ENCODE peak calls at places on chromosomes 4 and X, in four cellular contexts. One of them, this sample, is unnamed.

GRCh38 chr4:125891597-125892258 is 577.0 kb downstream of the FAT4 start:
- DNase-seq in MM.1S: no peak
- DNase-seq in fibroblast of villous mesenchyme: peak
- DNase-seq in lung: no peak
- DNase-seq in this sample: no peak

GRCh38 chr4:4394644-4395043 is 7.7 kb downstream of the NSG1 start:
- DNase-seq in fibroblast of villous mesenchyme: peak
- DNase-seq in lung: no peak
- DNase-seq in MM.1S: no peak
- DNase-seq in this sample: no peak

GRCh38 chrX:50747471-50747900 is 66.5 kb downstream of the SHROOM4 start:
- DNase-seq in fibroblast of villous mesenchyme: peak
- DNase-seq in MM.1S: no peak
- DNase-seq in lung: no peak
- DNase-seq in this sample: peak

GRCh38 chr4:83075696-83076095 is 38.8 kb downstream of the PLAC8 start:
- DNase-seq in lung: no peak
- DNase-seq in MM.1S: no peak
- DNase-seq in fibroblast of villous mesenchyme: peak
- DNase-seq in this sample: no peak

GRCh38 chr4:109499513-109499912 is 60.5 kb upstream of the MCUB start:
- DNase-seq in MM.1S: no peak
- DNase-seq in fibroblast of villous mesenchyme: no peak
- DNase-seq in lung: no peak
- DNase-seq in this sample: no peak

GRCh38 chr4:71380721-71381120 is 41.9 kb downstream of the SLC4A4 start:
- DNase-seq in MM.1S: no peak
- DNase-seq in fibroblast of villous mesenchyme: peak
- DNase-seq in lung: no peak
- DNase-seq in this sample: no peak

GRCh38 chr4:98514930-98515809 is 143.2 kb downstream of the TSPAN5 start:
- DNase-seq in lung: no peak
- DNase-seq in MM.1S: no peak
- DNase-seq in fibroblast of villous mesenchyme: peak
- DNase-seq in this sample: no peak

GRCh38 chr4:167100120-167100519 is 134.2 kb downstream of the SPOCK3 start:
- DNase-seq in fibroblast of villous mesenchyme: peak
- DNase-seq in lung: no peak
- DNase-seq in MM.1S: peak
- DNase-seq in this sample: no peak

GRCh38 chr4:31984872-31985271 is 1264.7 kb downstream of the PCDH7 start:
- DNase-seq in lung: no peak
- DNase-seq in fibroblast of villous mesenchyme: no peak
- DNase-seq in MM.1S: no peak
- DNase-seq in this sample: no peak

GRCh38 chrX:9829308-9830267 is 43.4 kb downstream of the SHROOM2 start:
- DNase-seq in MM.1S: peak
- DNase-seq in lung: no peak
- DNase-seq in fibroblast of villous mesenchyme: peak
- DNase-seq in this sample: peak

GRCh38 chr4:117771647-117772337 is 262.5 kb upstream of the NDST3 start:
- DNase-seq in MM.1S: no peak
- DNase-seq in fibroblast of villous mesenchyme: no peak
- DNase-seq in lung: no peak
- DNase-seq in this sample: no peak

GRCh38 chr4:88646528-88647280 is 50.9 kb downstream of the NAP1L5 start:
- DNase-seq in lung: no peak
- DNase-seq in fibroblast of villous mesenchyme: no peak
- DNase-seq in MM.1S: no peak
- DNase-seq in this sample: no peak

GRCh38 chr4:83237591-83237990 is 47.0 kb downstream of the COQ2 start:
- DNase-seq in lung: no peak
- DNase-seq in fibroblast of villous mesenchyme: no peak
- DNase-seq in MM.1S: no peak
- DNase-seq in this sample: no peak

GRCh38 chr4:40238700-40239548 is 42.1 kb downstream of the RHOH start:
- DNase-seq in MM.1S: no peak
- DNase-seq in lung: no peak
- DNase-seq in fibroblast of villous mesenchyme: no peak
- DNase-seq in this sample: no peak

GRCh38 chr4:55169352-55169959 is 44.1 kb upstream of the KDR start:
- DNase-seq in fibroblast of villous mesenchyme: peak
- DNase-seq in lung: no peak
- DNase-seq in MM.1S: no peak
- DNase-seq in this sample: no peak

GRCh38 chr4:4408132-4408523 is 21.2 kb downstream of the NSG1 start:
- DNase-seq in MM.1S: no peak
- DNase-seq in fibroblast of villous mesenchyme: no peak
- DNase-seq in lung: no peak
- DNase-seq in this sample: no peak

GRCh38 chr4:135244605-135245146 is 1043.1 kb upstream of the PABPC4L start:
- DNase-seq in lung: no peak
- DNase-seq in MM.1S: no peak
- DNase-seq in fibroblast of villous mesenchyme: peak
- DNase-seq in this sample: no peak

GRCh38 chr4:53532521-53532920 is 58.8 kb downstream of the LNX1 start:
- DNase-seq in lung: no peak
- DNase-seq in MM.1S: no peak
- DNase-seq in fibroblast of villous mesenchyme: peak
- DNase-seq in this sample: no peak

GRCh38 chrX:106933538-106933961 is 13.3 kb downstream of the CLDN2 start:
- DNase-seq in fibroblast of villous mesenchyme: peak
- DNase-seq in lung: peak
- DNase-seq in MM.1S: no peak
- DNase-seq in this sample: no peak

GRCh38 chr4:106763044-106763443 is 273.1 kb downstream of the DKK2 start:
- DNase-seq in lung: no peak
- DNase-seq in fibroblast of villous mesenchyme: no peak
- DNase-seq in MM.1S: no peak
- DNase-seq in this sample: no peak

GRCh38 chrX:10486373-10486772 is 134.0 kb downstream of the MID1 start:
- DNase-seq in lung: no peak
- DNase-seq in MM.1S: no peak
- DNase-seq in fibroblast of villous mesenchyme: peak
- DNase-seq in this sample: no peak

GRCh38 chr4:124111922-124112321 is 600.6 kb downstream of the ANKRD50 start:
- DNase-seq in lung: no peak
- DNase-seq in MM.1S: peak
- DNase-seq in fibroblast of villous mesenchyme: peak
- DNase-seq in this sample: peak

GRCh38 chr4:173490817-173491518 is 39.1 kb downstream of the HAND2 start:
- DNase-seq in fibroblast of villous mesenchyme: peak
- DNase-seq in MM.1S: no peak
- DNase-seq in lung: no peak
- DNase-seq in this sample: no peak

GRCh38 chr4:181991374-181991773 is 251.8 kb upstream of the TENM3 start:
- DNase-seq in fibroblast of villous mesenchyme: no peak
- DNase-seq in lung: no peak
- DNase-seq in MM.1S: no peak
- DNase-seq in this sample: no peak

GRCh38 chr4:99816611-99817309 is at the start of gene DAPP1:
- DNase-seq in fibroblast of villous mesenchyme: no peak
- DNase-seq in MM.1S: peak
- DNase-seq in lung: peak
- DNase-seq in this sample: peak

GRCh38 chrX:34848281-34848680 is 94.3 kb upstream of the FAM47B start:
- DNase-seq in MM.1S: no peak
- DNase-seq in fibroblast of villous mesenchyme: peak
- DNase-seq in lung: no peak
- DNase-seq in this sample: no peak

GRCh38 chr4:7299051-7299907 is 106.9 kb downstream of the SORCS2 start:
- DNase-seq in fibroblast of villous mesenchyme: no peak
- DNase-seq in lung: no peak
- DNase-seq in MM.1S: no peak
- DNase-seq in this sample: no peak

GRCh38 chr4:144646523-144647094 is 653 bp downstream of the HHIP start:
- DNase-seq in fibroblast of villous mesenchyme: no peak
- DNase-seq in lung: no peak
- DNase-seq in MM.1S: no peak
- DNase-seq in this sample: peak

GRCh38 chr4:64584981-64585557 is 175.8 kb upstream of the TECRL start:
- DNase-seq in fibroblast of villous mesenchyme: peak
- DNase-seq in lung: no peak
- DNase-seq in MM.1S: peak
- DNase-seq in this sample: peak

GRCh38 chr4:56468097-56468422 is 643 bp downstream of the SRP72 start:
- DNase-seq in MM.1S: peak
- DNase-seq in fibroblast of villous mesenchyme: peak
- DNase-seq in lung: no peak
- DNase-seq in this sample: peak

GRCh38 chrX:39877919-39878318 is 219.8 kb downstream of the BCOR start:
- DNase-seq in MM.1S: no peak
- DNase-seq in fibroblast of villous mesenchyme: no peak
- DNase-seq in lung: no peak
- DNase-seq in this sample: no peak

GRCh38 chr4:106587558-106587957 is 219.0 kb upstream of the GIMD1 start:
- DNase-seq in fibroblast of villous mesenchyme: peak
- DNase-seq in lung: no peak
- DNase-seq in MM.1S: no peak
- DNase-seq in this sample: no peak

GRCh38 chr4:23770011-23770410 is 119.8 kb downstream of the PPARGC1A start:
- DNase-seq in lung: no peak
- DNase-seq in MM.1S: no peak
- DNase-seq in fibroblast of villous mesenchyme: peak
- DNase-seq in this sample: no peak

GRCh38 chrX:39819921-39820849 is 277.6 kb downstream of the BCOR start:
- DNase-seq in fibroblast of villous mesenchyme: peak
- DNase-seq in MM.1S: no peak
- DNase-seq in lung: no peak
- DNase-seq in this sample: no peak

GRCh38 chr4:147769386-147769785 is 37.5 kb downstream of the ARHGAP10 start:
- DNase-seq in fibroblast of villous mesenchyme: no peak
- DNase-seq in lung: no peak
- DNase-seq in MM.1S: no peak
- DNase-seq in this sample: no peak

GRCh38 chr4:121551881-121552280 is 144.9 kb downstream of the ANXA5 start:
- DNase-seq in fibroblast of villous mesenchyme: no peak
- DNase-seq in lung: no peak
- DNase-seq in MM.1S: no peak
- DNase-seq in this sample: no peak

DNA sequence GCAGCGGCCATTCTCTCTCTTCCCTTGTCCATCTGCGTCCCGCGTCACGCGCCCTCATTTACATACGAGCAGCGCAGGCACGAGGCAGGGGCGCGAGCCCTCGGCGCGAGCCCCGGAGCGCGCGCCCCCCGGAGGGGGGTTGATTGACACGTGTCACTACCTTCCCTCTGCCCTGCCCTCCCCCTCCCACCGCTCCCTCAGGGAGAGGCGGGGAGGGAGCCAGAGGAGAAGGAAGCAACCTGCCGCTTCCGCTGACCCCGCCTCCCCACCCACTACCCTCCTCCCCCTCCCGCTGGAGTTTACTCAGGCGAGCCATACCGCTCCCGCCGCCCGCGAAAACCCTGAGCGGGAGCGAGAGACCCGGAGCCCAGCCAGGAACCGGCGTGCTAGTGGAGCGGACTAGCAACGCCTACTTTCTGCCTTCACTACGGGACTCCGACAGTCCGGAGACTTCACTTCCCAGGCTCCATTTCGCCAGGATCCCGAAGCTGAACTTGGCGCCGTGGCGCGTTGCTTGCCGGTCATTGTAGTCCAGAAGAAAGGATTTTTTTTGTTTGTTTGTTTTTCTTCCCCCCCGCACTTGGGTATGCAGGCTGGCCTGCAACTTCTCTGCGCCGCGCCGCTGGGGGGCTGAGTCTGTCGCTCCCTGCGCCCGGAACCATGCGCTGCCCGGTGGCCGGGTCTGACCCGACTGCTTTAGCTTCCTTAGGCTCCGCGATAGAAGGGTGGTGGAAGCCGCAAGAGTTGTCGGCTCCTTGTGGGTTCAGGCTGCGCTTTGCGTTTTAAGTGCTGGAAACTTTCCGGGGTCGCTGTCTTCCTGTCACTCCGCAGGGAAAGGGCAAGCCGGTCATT is at the start of gene LCORL:
- DNase-seq in lung: peak
- DNase-seq in MM.1S: peak
- DNase-seq in fibroblast of villous mesenchyme: peak
- DNase-seq in this sample: peak
- TF ChIP-seq CTCF in lung: no peak
- TF ChIP-seq CTCF in MM.1S: peak
- TF ChIP-seq CTCF in fibroblast of villous mesenchyme: no peak
- TF ChIP-seq CTCF in this sample: no peak

GRCh38 chrX:54447461-54447860 is 7.3 kb downstream of the TSR2 start:
- DNase-seq in fibroblast of villous mesenchyme: no peak
- DNase-seq in MM.1S: no peak
- DNase-seq in lung: no peak
- DNase-seq in this sample: no peak
- TF ChIP-seq CTCF in fibroblast of villous mesenchyme: no peak
- TF ChIP-seq CTCF in MM.1S: no peak
- TF ChIP-seq CTCF in lung: no peak
- TF ChIP-seq CTCF in this sample: no peak

GRCh38 chr4:38449506-38450174 is 214.4 kb upstream of the KLF3 start:
- DNase-seq in lung: no peak
- DNase-seq in MM.1S: no peak
- DNase-seq in fibroblast of villous mesenchyme: no peak
- DNase-seq in this sample: no peak
- TF ChIP-seq CTCF in lung: no peak
- TF ChIP-seq CTCF in MM.1S: no peak
- TF ChIP-seq CTCF in fibroblast of villous mesenchyme: no peak
- TF ChIP-seq CTCF in this sample: no peak

GRCh38 chr4:101597204-101597603 is 193.3 kb upstream of the BANK1 start:
- DNase-seq in MM.1S: peak
- DNase-seq in lung: no peak
- DNase-seq in fibroblast of villous mesenchyme: no peak
- DNase-seq in this sample: peak
- TF ChIP-seq CTCF in MM.1S: peak
- TF ChIP-seq CTCF in lung: no peak
- TF ChIP-seq CTCF in fibroblast of villous mesenchyme: peak
- TF ChIP-seq CTCF in this sample: peak

DNA sequence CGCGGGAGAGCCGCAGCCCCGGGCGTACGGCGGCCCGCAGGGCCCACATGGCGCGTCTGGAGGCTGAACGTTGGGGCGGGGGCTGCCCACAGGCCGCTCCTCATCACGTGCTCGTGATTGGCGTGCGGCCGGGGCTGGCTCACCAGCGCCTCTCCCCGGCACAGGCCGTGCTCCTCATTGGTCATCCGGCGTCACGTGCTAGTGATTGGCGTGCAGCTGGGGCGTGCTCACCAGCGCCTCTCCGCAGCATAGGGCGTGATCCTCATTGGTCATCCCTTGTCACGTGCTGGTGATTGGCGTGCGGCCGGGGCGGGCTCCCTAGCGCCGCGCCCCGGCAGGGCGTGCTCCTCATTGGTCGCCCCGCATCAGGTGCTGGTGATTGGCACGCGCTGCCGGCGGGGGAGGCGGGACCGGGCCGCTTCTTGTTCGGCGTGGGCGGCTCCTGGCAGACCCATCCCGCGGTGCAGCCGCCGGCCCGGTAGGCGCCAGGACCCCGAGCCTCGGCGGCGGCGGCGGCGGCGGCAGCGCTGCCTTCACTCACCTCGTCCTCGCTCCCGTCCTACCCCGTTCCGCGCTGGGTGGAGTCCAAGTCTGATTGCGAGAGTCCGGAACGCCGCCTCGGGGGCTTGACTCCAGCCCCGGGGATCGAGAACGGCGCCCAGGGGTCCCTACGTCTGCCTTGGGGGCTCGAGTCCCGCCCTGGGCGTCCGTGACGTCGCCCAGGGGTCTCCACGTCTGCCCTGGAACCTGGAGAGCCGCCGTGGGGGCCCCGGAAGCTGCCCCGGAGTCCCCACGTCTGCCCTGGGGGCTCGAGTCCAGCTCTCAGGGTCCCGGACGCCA is at the start of gene GTPBP6:
- DNase-seq in fibroblast of villous mesenchyme: peak
- DNase-seq in MM.1S: peak
- DNase-seq in lung: peak
- DNase-seq in this sample: peak
- TF ChIP-seq CTCF in fibroblast of villous mesenchyme: no peak
- TF ChIP-seq CTCF in MM.1S: no peak
- TF ChIP-seq CTCF in lung: peak
- TF ChIP-seq CTCF in this sample: no peak

This sample was measured in GM20000.